ENCODE peak calls at places on chromosomes 13 and 19, in nine cellular contexts. C, D, Y, S, I, V, O, W and R are unnamed samples.

GRCh38 chr19:55069137-55069858 is 6.3 kb upstream of the RDH13 start:
- DNase-seq in O (no peak), D (no peak), V (peak), W (no peak), I (peak), Y (no peak), S (no peak), C (no peak), R (peak)

GRCh38 chr13:29472317-29472961 is 123.0 kb downstream of the SLC7A1 start:
- DNase-seq in O (no peak), Y (no peak), V (peak), S (peak), W (peak), D (peak), C (peak), I (peak), R (peak)

GRCh38 chr19:46745521-46746280 is at the start of gene FKRP:
- DNase-seq in S (peak), V (no peak), O (no peak), W (no peak), C (no peak), Y (no peak), I (no peak), D (no peak), R (no peak)

GRCh38 chr13:20193142-20193923 is 595 bp upstream of the GJB2 start:
- DNase-seq in V (no peak), D (no peak), I (no peak), W (no peak), S (no peak), Y (no peak), C (no peak), O (no peak), R (no peak)

GRCh38 chr19:5542665-5543064 is 25.1 kb downstream of the TINCR start:
- DNase-seq in O (no peak), I (no peak), Y (no peak), V (no peak), S (no peak), C (no peak), D (no peak), W (peak), R (no peak)

GRCh38 chr19:7851623-7852500 is 21.8 kb downstream of the EVI5L start:
- DNase-seq in W (no peak), Y (no peak), O (peak), S (no peak), V (no peak), D (no peak), I (no peak), C (no peak), R (no peak)

GRCh38 chr13:101025519-101025918 is 350.9 kb upstream of the TMTC4 start:
- DNase-seq in W (no peak), S (no peak), I (no peak), V (no peak), Y (no peak), D (no peak), C (no peak), O (no peak), R (no peak)

GRCh38 chr19:46133101-46133627 is 8.7 kb upstream of the IGFL3 start:
- DNase-seq in D (no peak), I (peak), C (peak), Y (peak), O (no peak), S (no peak), W (no peak), V (peak), R (no peak)

GRCh38 chr19:46788101-46788967 is at the start of gene SLC1A5:
- DNase-seq in C (peak), I (peak), S (peak), Y (peak), V (peak), W (peak), O (peak), D (peak), R (peak)

GRCh38 chr13:43304945-43305344 is 281.6 kb downstream of the DNAJC15 start:
- DNase-seq in S (no peak), O (no peak), Y (no peak), W (peak), V (no peak), C (no peak), I (no peak), D (no peak), R (no peak)

GRCh38 chr19:44356383-44357111 is at the start of gene ZNF112:
- DNase-seq in C (peak), S (no peak), V (peak), O (peak), D (no peak), I (no peak), W (peak), Y (peak), R (no peak)

GRCh38 chr13:98252931-98253470 is 75.9 kb upstream of the RNF113B start:
- DNase-seq in Y (no peak), W (no peak), O (no peak), V (peak), C (peak), D (no peak), S (no peak), I (no peak), R (no peak)